ENCODE peak calls at places on chromosomes 11 and 22, in four cellular contexts. One of them, this sample, is unnamed.

GRCh38 chr22:20758688-20759087 is 15.2 kb upstream of the SERPIND1 start:
- DNase-seq in IMR-90: no peak
- DNase-seq in ovary: no peak
- DNase-seq in sigmoid colon: no peak
- DNase-seq in this sample: no peak

GRCh38 chr22:21766933-21767462 is 31.4 kb upstream of the YPEL1 start:
- DNase-seq in ovary: no peak
- DNase-seq in sigmoid colon: no peak
- DNase-seq in IMR-90: no peak
- DNase-seq in this sample: no peak

GRCh38 chr11:9802291-9802861 is 138.5 kb downstream of the SWAP70 start:
- DNase-seq in sigmoid colon: no peak
- DNase-seq in IMR-90: peak; percentile 91
- DNase-seq in ovary: no peak
- DNase-seq in this sample: peak; percentile 95

GRCh38 chr22:20756846-20757245 is 17.1 kb upstream of the SERPIND1 start:
- DNase-seq in ovary: no peak
- DNase-seq in IMR-90: no peak
- DNase-seq in sigmoid colon: no peak
- DNase-seq in this sample: no peak

GRCh38 chr11:23976776-23977380 is 520.0 kb upstream of the LUZP2 start:
- DNase-seq in IMR-90: peak; percentile 70
- DNase-seq in ovary: no peak
- DNase-seq in sigmoid colon: no peak
- DNase-seq in this sample: peak; percentile 56

GRCh38 chr11:102469196-102469821 is 16.7 kb upstream of the TMEM123 start:
- DNase-seq in sigmoid colon: peak; percentile 72
- DNase-seq in ovary: no peak
- DNase-seq in IMR-90: peak; percentile 62
- DNase-seq in this sample: no peak

GRCh38 chr11:76380161-76380976 is 563 bp downstream of the THAP12 start:
- DNase-seq in IMR-90: peak; percentile 13
- DNase-seq in sigmoid colon: peak; percentile 64
- DNase-seq in ovary: no peak
- DNase-seq in this sample: peak; percentile 29

GRCh38 chr11:71476926-71477636 is 24.1 kb downstream of the NADSYN1 start:
- DNase-seq in IMR-90: no peak
- DNase-seq in sigmoid colon: no peak
- DNase-seq in ovary: no peak
- DNase-seq in this sample: no peak

GRCh38 chr11:35484435-35484834 is 41.0 kb downstream of the PAMR1 start:
- DNase-seq in sigmoid colon: no peak
- DNase-seq in ovary: no peak
- DNase-seq in IMR-90: peak; percentile 85
- DNase-seq in this sample: no peak

GRCh38 chr11:124746621-124747243 is 5.3 kb downstream of the VSIG2 start:
- DNase-seq in ovary: peak; percentile 50
- DNase-seq in IMR-90: peak; percentile 72
- DNase-seq in sigmoid colon: no peak
- DNase-seq in this sample: peak; percentile 59

GRCh38 chr11:71379722-71380121 is 68.5 kb downstream of the DHCR7 start:
- DNase-seq in sigmoid colon: no peak
- DNase-seq in ovary: no peak
- DNase-seq in IMR-90: no peak
- DNase-seq in this sample: no peak

GRCh38 chr11:128467610-128468041 is 119.7 kb downstream of the ETS1 start:
- DNase-seq in IMR-90: peak; percentile 100
- DNase-seq in ovary: no peak
- DNase-seq in sigmoid colon: peak; percentile 82
- DNase-seq in this sample: peak; percentile 93

GRCh38 chr11:64598106-64598796 is 7.2 kb downstream of the SLC22A12 start:
- DNase-seq in ovary: no peak
- DNase-seq in IMR-90: no peak
- DNase-seq in sigmoid colon: no peak
- DNase-seq in this sample: no peak

GRCh38 chr11:99281331-99281730 is 260.6 kb downstream of the CNTN5 start:
- DNase-seq in sigmoid colon: no peak
- DNase-seq in IMR-90: no peak
- DNase-seq in ovary: no peak
- DNase-seq in this sample: peak; percentile 23

GRCh38 chr11:99271527-99271926 is 250.8 kb downstream of the CNTN5 start:
- DNase-seq in sigmoid colon: no peak
- DNase-seq in ovary: no peak
- DNase-seq in IMR-90: no peak
- DNase-seq in this sample: no peak

GRCh38 chr11:99277281-99277680 is 256.5 kb downstream of the CNTN5 start:
- DNase-seq in ovary: no peak
- DNase-seq in sigmoid colon: no peak
- DNase-seq in IMR-90: no peak
- DNase-seq in this sample: no peak

GRCh38 chr11:99275521-99275920 is 254.8 kb downstream of the CNTN5 start:
- DNase-seq in IMR-90: no peak
- DNase-seq in ovary: no peak
- DNase-seq in sigmoid colon: no peak
- DNase-seq in this sample: no peak
- TF ChIP-seq CTCF in IMR-90: no peak
- TF ChIP-seq CTCF in ovary: no peak
- TF ChIP-seq CTCF in sigmoid colon: no peak
- TF ChIP-seq CTCF in this sample: no peak

DNA sequence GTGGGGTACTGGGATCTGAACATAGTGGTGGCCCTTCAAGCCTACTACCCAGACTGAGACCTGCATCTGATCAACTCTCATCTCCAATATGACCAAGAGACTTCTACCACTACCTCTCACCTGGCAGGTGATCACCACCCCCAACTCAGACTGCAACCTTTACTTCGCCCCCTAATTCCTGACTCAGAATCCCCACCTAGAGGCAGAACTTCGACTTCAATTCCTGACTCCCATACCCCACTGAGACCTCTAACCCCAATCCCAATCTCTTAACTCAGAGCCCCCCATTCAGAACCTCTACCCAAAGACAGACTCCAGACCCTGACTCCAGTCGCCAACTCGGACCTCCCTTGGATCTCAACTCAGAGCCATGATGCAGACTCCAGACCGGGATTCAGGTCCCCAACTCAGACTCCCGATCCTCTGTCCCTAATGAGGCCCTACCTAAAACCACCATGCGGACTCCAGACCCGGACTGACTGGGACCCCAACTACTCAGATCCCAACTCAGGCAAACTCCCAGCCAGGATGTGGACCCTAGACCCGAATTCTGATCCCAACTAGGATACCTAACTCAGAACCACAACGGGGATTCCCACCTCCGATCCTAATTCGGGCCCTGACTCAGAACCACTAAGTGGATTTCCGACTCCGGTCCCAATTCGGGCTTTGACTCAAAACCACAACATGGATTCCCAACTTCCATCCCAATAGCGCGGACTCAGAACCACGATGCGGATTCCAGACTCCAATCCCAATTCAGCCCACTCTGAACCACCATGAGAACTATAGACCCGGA is 1.2 kb downstream of the KCNQ1OT1 start:
- DNase-seq in IMR-90: no peak
- DNase-seq in sigmoid colon: peak; percentile 69
- DNase-seq in ovary: peak; percentile 9
- DNase-seq in this sample: no peak
- H3K4me1 ChIP-seq in IMR-90: peaks cover 5% of the 10 kb centered on the region
- H3K4me1 ChIP-seq in sigmoid colon: no peaks in the 10 kb centered on the region
- H3K4me1 ChIP-seq in ovary: peaks cover 8% of the 10 kb centered on the region
- H3K4me1 ChIP-seq in this sample: no peaks in the 10 kb centered on the region

GRCh38 chr11:105458071-105458470 is 151.8 kb upstream of the GRIA4 start:
- DNase-seq in ovary: no peak
- DNase-seq in sigmoid colon: no peak
- DNase-seq in IMR-90: no peak
- DNase-seq in this sample: no peak

DNA sequence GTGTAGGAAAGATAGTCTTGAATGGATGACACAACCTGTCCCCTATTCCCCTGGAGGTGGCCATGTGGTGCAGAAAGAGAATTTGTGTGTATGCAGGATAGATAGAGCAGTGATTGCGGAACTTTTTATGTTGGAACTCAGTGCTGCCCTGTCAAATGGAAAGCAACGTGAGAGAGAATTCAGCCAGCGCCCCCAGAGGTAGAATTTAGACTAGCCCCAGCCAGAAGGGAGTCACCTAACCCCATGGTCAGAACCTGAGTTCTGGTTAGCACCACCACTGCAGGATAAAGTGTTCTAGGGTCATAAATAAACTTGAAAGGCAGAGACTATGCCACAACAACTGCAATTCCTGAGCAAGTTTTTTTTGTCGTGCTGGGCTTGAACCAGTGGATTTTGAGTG is 152.9 kb upstream of the GRIA4 start:
- DNase-seq in ovary: no peak
- DNase-seq in IMR-90: no peak
- DNase-seq in sigmoid colon: no peak
- DNase-seq in this sample: no peak
- TF ChIP-seq CTCF in ovary: no peak
- TF ChIP-seq CTCF in IMR-90: no peak
- TF ChIP-seq CTCF in sigmoid colon: no peak
- TF ChIP-seq CTCF in this sample: no peak

GRCh38 chr11:91220476-91221202 is 997.8 kb upstream of the CHORDC1 start:
- DNase-seq in sigmoid colon: no peak
- DNase-seq in IMR-90: peak; percentile 42
- DNase-seq in ovary: no peak
- DNase-seq in this sample: peak; percentile 74

DNA sequence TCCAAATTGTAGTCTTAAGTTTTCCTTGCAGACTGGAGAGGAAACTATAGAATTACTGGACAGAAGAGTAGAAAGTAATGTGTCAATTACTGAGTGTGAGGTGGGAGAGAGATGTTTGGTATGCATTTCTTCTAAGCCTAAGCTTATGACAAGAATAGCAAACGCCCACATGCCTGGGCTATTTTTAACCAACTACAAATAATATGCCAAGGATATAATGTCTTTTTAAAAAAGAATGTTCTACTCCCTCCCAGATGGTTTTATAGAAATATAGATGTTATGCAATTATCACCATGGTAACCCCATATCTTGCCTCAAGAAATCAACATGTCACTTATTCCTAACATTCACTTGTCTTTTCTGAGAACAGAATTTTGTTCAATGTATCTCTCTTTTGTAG is 996.7 kb upstream of the CHORDC1 start:
- DNase-seq in sigmoid colon: no peak
- DNase-seq in ovary: no peak
- DNase-seq in IMR-90: peak; percentile 20
- DNase-seq in this sample: peak; percentile 10
- H3K4me1 ChIP-seq in sigmoid colon: no peaks in the 10 kb centered on the region
- H3K4me1 ChIP-seq in ovary: peaks cover 1% of the 10 kb centered on the region
- H3K4me1 ChIP-seq in IMR-90: no peaks in the 10 kb centered on the region
- H3K4me1 ChIP-seq in this sample: peaks cover 5% of the 10 kb centered on the region

GRCh38 chr22:50622723-50623327 is 5.1 kb downstream of the ARSA start:
- DNase-seq in ovary: no peak
- DNase-seq in sigmoid colon: peak; percentile 58
- DNase-seq in IMR-90: no peak
- DNase-seq in this sample: peak; percentile 47

GRCh38 chr22:50624347-50625130 is 3.4 kb downstream of the ARSA start:
- DNase-seq in sigmoid colon: no peak
- DNase-seq in IMR-90: no peak
- DNase-seq in ovary: no peak
- DNase-seq in this sample: no peak

GRCh38 chr22:50621491-50621880 is 6.5 kb downstream of the ARSA start:
- DNase-seq in ovary: no peak
- DNase-seq in IMR-90: no peak
- DNase-seq in sigmoid colon: no peak
- DNase-seq in this sample: no peak

GRCh38 chr22:50620861-50621490 is 7.0 kb downstream of the ARSA start:
- DNase-seq in IMR-90: no peak
- DNase-seq in ovary: no peak
- DNase-seq in sigmoid colon: no peak
- DNase-seq in this sample: no peak

DNA sequence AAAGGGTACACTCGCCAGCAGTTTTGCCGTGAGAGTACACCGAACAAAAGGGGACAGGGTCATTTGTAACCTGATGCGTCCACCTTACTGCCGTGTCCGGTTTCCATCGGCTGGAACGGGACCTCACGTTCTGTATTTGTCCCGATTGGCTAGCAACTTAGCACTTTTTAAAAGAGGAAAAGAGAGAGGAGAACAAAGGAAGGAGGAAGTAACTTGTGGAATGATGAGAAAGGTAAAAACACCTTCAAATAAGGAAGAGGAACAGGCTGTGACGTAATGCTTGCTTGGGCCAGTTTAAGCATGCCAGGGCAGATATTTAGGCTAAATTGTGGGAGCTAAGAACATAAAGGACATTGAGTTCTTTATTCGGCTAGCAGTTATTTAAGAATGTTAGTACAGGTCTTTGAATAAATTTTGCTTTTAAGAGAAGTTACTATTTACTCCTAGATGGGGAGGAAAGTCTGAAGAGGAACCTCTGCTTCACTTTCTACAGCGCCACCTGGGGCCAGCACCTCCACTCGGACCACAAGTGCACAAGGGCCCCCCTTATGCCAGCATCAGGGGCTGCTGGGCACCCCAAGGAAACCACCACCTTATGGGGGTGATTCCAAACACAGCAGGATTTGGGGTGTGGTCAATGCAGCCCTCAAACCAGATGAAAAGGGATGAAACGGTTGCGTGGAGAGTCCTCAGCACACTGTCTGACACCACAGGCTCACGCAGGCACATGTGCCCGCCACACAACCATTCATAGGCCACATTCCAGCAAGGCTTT is 5.8 kb downstream of the ARSA start:
- DNase-seq in IMR-90: no peak
- DNase-seq in ovary: no peak
- DNase-seq in sigmoid colon: no peak
- DNase-seq in this sample: no peak
- TF ChIP-seq CTCF in IMR-90: peak; percentile 9
- TF ChIP-seq CTCF in ovary: no peak
- TF ChIP-seq CTCF in sigmoid colon: no peak
- TF ChIP-seq CTCF in this sample: peak; percentile 53

DNA sequence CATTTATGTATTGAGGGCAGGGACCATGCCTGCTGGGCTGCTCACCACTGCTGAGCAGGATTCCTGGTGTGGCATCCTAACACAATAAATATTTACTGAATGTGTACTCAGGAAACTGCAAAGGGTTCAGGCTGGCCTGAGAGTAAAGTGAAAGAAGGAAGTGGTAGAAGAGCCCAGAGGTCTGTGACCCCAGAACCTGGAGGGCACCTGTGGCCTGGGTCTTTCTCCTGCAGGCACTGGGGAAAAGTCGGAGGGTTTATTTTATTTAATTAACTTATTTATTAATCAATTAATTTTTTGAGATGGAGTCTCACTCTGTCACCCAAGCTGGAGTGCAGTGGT is 28.2 kb downstream of the TXN2 start:
- DNase-seq in sigmoid colon: no peak
- DNase-seq in ovary: no peak
- DNase-seq in IMR-90: no peak
- DNase-seq in this sample: no peak
- H3K4me1 ChIP-seq in sigmoid colon: no peaks in the 10 kb centered on the region
- H3K4me1 ChIP-seq in ovary: peaks cover 8% of the 10 kb centered on the region
- H3K4me1 ChIP-seq in IMR-90: peaks cover 18% of the 10 kb centered on the region
- H3K4me1 ChIP-seq in this sample: peaks cover 8% of the 10 kb centered on the region

GRCh38 chr11:75350743-75351540 is 519 bp downstream of the ARRB1 start:
- DNase-seq in ovary: peak; percentile 55
- DNase-seq in sigmoid colon: peak; percentile 91
- DNase-seq in IMR-90: peak; percentile 46
- DNase-seq in this sample: no peak
- TF ChIP-seq CTCF in ovary: no peak
- TF ChIP-seq CTCF in sigmoid colon: peak; percentile 17
- TF ChIP-seq CTCF in IMR-90: peak; percentile 8
- TF ChIP-seq CTCF in this sample: no peak